ENCODE peak calls at places on chromosomes 2 and 18, in six cellular contexts. One of them, this sample, is unnamed.

GRCh38 chr2:240642061-240642805 is 17.0 kb downstream of the GPR35 start:
- DNase-seq in lower leg skin: peak
- DNase-seq in activated naive CD8-positive, alpha-beta T cell treated with anti-CD3 and anti-CD28 coated beads for 36 hours: no peak
- DNase-seq in transverse colon: no peak
- DNase-seq in SIG-M5: no peak
- DNase-seq in activated T-cell treated with anti-CD3 and anti-CD28 coated beads for 4 hours: no peak
- DNase-seq in this sample: no peak

GRCh38 chr2:202064206-202064880 is 8.7 kb upstream of the KIAA2012 start:
- DNase-seq in lower leg skin: no peak
- DNase-seq in activated naive CD8-positive, alpha-beta T cell treated with anti-CD3 and anti-CD28 coated beads for 36 hours: no peak
- DNase-seq in transverse colon: no peak
- DNase-seq in SIG-M5: no peak
- DNase-seq in activated T-cell treated with anti-CD3 and anti-CD28 coated beads for 4 hours: no peak
- DNase-seq in this sample: no peak

GRCh38 chr2:73964223-73964622 is 20.5 kb upstream of the TET3 start:
- DNase-seq in lower leg skin: peak
- DNase-seq in activated naive CD8-positive, alpha-beta T cell treated with anti-CD3 and anti-CD28 coated beads for 36 hours: no peak
- DNase-seq in transverse colon: no peak
- DNase-seq in SIG-M5: no peak
- DNase-seq in activated T-cell treated with anti-CD3 and anti-CD28 coated beads for 4 hours: no peak
- DNase-seq in this sample: no peak

GRCh38 chr2:45930396-45930792 is 278.9 kb downstream of the PRKCE start:
- DNase-seq in lower leg skin: peak
- DNase-seq in activated naive CD8-positive, alpha-beta T cell treated with anti-CD3 and anti-CD28 coated beads for 36 hours: no peak
- DNase-seq in transverse colon: no peak
- DNase-seq in SIG-M5: no peak
- DNase-seq in activated T-cell treated with anti-CD3 and anti-CD28 coated beads for 4 hours: no peak
- DNase-seq in this sample: no peak

GRCh38 chr2:71793965-71794364 is 340.6 kb downstream of the DYSF start:
- DNase-seq in lower leg skin: no peak
- DNase-seq in activated naive CD8-positive, alpha-beta T cell treated with anti-CD3 and anti-CD28 coated beads for 36 hours: no peak
- DNase-seq in transverse colon: no peak
- DNase-seq in SIG-M5: no peak
- DNase-seq in activated T-cell treated with anti-CD3 and anti-CD28 coated beads for 4 hours: no peak
- DNase-seq in this sample: no peak

GRCh38 chr2:45691600-45691999 is 40.1 kb downstream of the PRKCE start:
- DNase-seq in lower leg skin: peak
- DNase-seq in activated naive CD8-positive, alpha-beta T cell treated with anti-CD3 and anti-CD28 coated beads for 36 hours: no peak
- DNase-seq in transverse colon: no peak
- DNase-seq in SIG-M5: no peak
- DNase-seq in activated T-cell treated with anti-CD3 and anti-CD28 coated beads for 4 hours: no peak
- DNase-seq in this sample: no peak

GRCh38 chr2:168355110-168355509 is 101.0 kb upstream of the CERS6 start:
- DNase-seq in lower leg skin: no peak
- DNase-seq in activated naive CD8-positive, alpha-beta T cell treated with anti-CD3 and anti-CD28 coated beads for 36 hours: no peak
- DNase-seq in transverse colon: no peak
- DNase-seq in SIG-M5: no peak
- DNase-seq in activated T-cell treated with anti-CD3 and anti-CD28 coated beads for 4 hours: no peak
- DNase-seq in this sample: no peak

GRCh38 chr18:41621177-41621576 is 333.9 kb upstream of the PIK3C3 start:
- DNase-seq in lower leg skin: no peak
- DNase-seq in activated naive CD8-positive, alpha-beta T cell treated with anti-CD3 and anti-CD28 coated beads for 36 hours: no peak
- DNase-seq in transverse colon: no peak
- DNase-seq in SIG-M5: no peak
- DNase-seq in activated T-cell treated with anti-CD3 and anti-CD28 coated beads for 4 hours: no peak
- DNase-seq in this sample: no peak

GRCh38 chr18:416928-417327 is 83.6 kb downstream of the COLEC12 start:
- DNase-seq in lower leg skin: no peak
- DNase-seq in activated naive CD8-positive, alpha-beta T cell treated with anti-CD3 and anti-CD28 coated beads for 36 hours: no peak
- DNase-seq in transverse colon: no peak
- DNase-seq in SIG-M5: no peak
- DNase-seq in activated T-cell treated with anti-CD3 and anti-CD28 coated beads for 4 hours: no peak
- DNase-seq in this sample: no peak

GRCh38 chr2:159249955-159250723 is 36.4 kb downstream of the WDSUB1 start:
- DNase-seq in lower leg skin: peak
- DNase-seq in activated naive CD8-positive, alpha-beta T cell treated with anti-CD3 and anti-CD28 coated beads for 36 hours: no peak
- DNase-seq in transverse colon: peak
- DNase-seq in SIG-M5: peak
- DNase-seq in activated T-cell treated with anti-CD3 and anti-CD28 coated beads for 4 hours: no peak
- DNase-seq in this sample: peak

GRCh38 chr2:85504434-85505261 is 34.3 kb upstream of the MAT2A start:
- DNase-seq in lower leg skin: peak
- DNase-seq in activated naive CD8-positive, alpha-beta T cell treated with anti-CD3 and anti-CD28 coated beads for 36 hours: no peak
- DNase-seq in transverse colon: no peak
- DNase-seq in SIG-M5: no peak
- DNase-seq in activated T-cell treated with anti-CD3 and anti-CD28 coated beads for 4 hours: no peak
- DNase-seq in this sample: no peak

GRCh38 chr2:10267551-10268465 is 34.9 kb upstream of the HPCAL1 start:
- DNase-seq in lower leg skin: peak
- DNase-seq in activated naive CD8-positive, alpha-beta T cell treated with anti-CD3 and anti-CD28 coated beads for 36 hours: no peak
- DNase-seq in transverse colon: peak
- DNase-seq in SIG-M5: no peak
- DNase-seq in activated T-cell treated with anti-CD3 and anti-CD28 coated beads for 4 hours: no peak
- DNase-seq in this sample: no peak

GRCh38 chr18:13435596-13436333 is 217.2 kb downstream of the LDLRAD4 start:
- DNase-seq in lower leg skin: no peak
- DNase-seq in activated naive CD8-positive, alpha-beta T cell treated with anti-CD3 and anti-CD28 coated beads for 36 hours: no peak
- DNase-seq in transverse colon: no peak
- DNase-seq in SIG-M5: no peak
- DNase-seq in activated T-cell treated with anti-CD3 and anti-CD28 coated beads for 4 hours: no peak
- DNase-seq in this sample: no peak

This sample was measured in HL-60.